ENCODE peak calls at places on chromosome 14, in eight cellular contexts. Y, X, N, L, W, T, Q and I are unnamed samples.
A peak's percentile ranks its signal among the peaks of the same experiment; 100 is the strongest.

GRCh38 chr14:68328509-68328908 is 464.4 kb downstream of the ZFP36L1 start:
- DNase-seq in Y (no peak), X (no peak), N (no peak), L (no peak), W (no peak), T (no peak), Q (no peak), I (no peak)

GRCh38 chr14:44162197-44162596 is 344.9 kb downstream of the FSCB start:
- DNase-seq in Y (no peak), X (no peak), N (no peak), L (no peak), W (no peak), T (no peak), Q (no peak), I (no peak)

GRCh38 chr14:54220122-54220691 is 176.6 kb upstream of the CDKN3 start:
- DNase-seq in Y (peak; percentile 25), X (no peak), N (no peak), L (peak; percentile 32), W (no peak), T (no peak), Q (peak; percentile 19), I (no peak)

GRCh38 chr14:84098261-84098660 is 1431.7 kb upstream of the FLRT2 start:
- DNase-seq in Y (no peak), X (peak; percentile 53), N (no peak), L (no peak), W (no peak), T (no peak), Q (no peak), I (no peak)

GRCh38 chr14:36944307-36945010 is 227.9 kb downstream of the SLC25A21 start:
- DNase-seq in Y (no peak), X (peak; percentile 79), N (peak; percentile 40), L (no peak), W (peak; percentile 24), T (no peak), Q (no peak), I (no peak)

GRCh38 chr14:70744631-70745030 is 64.7 kb downstream of the MAP3K9 start:
- DNase-seq in Y (no peak), X (no peak), N (no peak), L (no peak), W (no peak), T (no peak), Q (no peak), I (no peak)

GRCh38 chr14:36424478-36425102 is 95.4 kb downstream of the NKX2-1 start:
- DNase-seq in Y (no peak), X (no peak), N (no peak), L (no peak), W (no peak), T (no peak), Q (no peak), I (no peak)

GRCh38 chr14:68677476-68677875 is 115.4 kb downstream of the ZFP36L1 start:
- DNase-seq in Y (no peak), X (no peak), N (no peak), L (no peak), W (no peak), T (no peak), Q (no peak), I (no peak)

GRCh38 chr14:42028607-42029006 is 421.9 kb downstream of the LRFN5 start:
- DNase-seq in Y (no peak), X (no peak), N (no peak), L (no peak), W (no peak), T (no peak), Q (no peak), I (no peak)

GRCh38 chr14:102471921-102472814 is 37.4 kb downstream of the ANKRD9 start:
- DNase-seq in Y (no peak), X (no peak), N (no peak), L (no peak), W (no peak), T (no peak), Q (no peak), I (no peak)

GRCh38 chr14:89185919-89186849 is 230.8 kb downstream of the FOXN3 start:
- DNase-seq in Y (no peak), X (peak; percentile 97), N (peak; percentile 49), L (no peak), W (peak; percentile 41), T (peak; percentile 73), Q (no peak), I (peak; percentile 46)

GRCh38 chr14:91399868-91400640 is 17.6 kb downstream of the CCDC88C start:
- DNase-seq in Y (no peak), X (no peak), N (no peak), L (no peak), W (no peak), T (no peak), Q (no peak), I (no peak)

GRCh38 chr14:40164083-40164482 is 731.9 kb upstream of the FBXO33 start:
- DNase-seq in Y (no peak), X (peak; percentile 93), N (no peak), L (no peak), W (no peak), T (no peak), Q (no peak), I (no peak)

GRCh38 chr14:72604133-72604532 is 289.8 kb downstream of the DPF3 start:
- DNase-seq in Y (no peak), X (no peak), N (no peak), L (no peak), W (no peak), T (no peak), Q (no peak), I (no peak)

GRCh38 chr14:90547250-90547649 is 150.4 kb downstream of the CALM1 start:
- DNase-seq in Y (no peak), X (no peak), N (no peak), L (no peak), W (no peak), T (no peak), Q (no peak), I (no peak)

GRCh38 chr14:106347291-106347778 is 821.0 kb downstream of the TMEM121 start:
- DNase-seq in Y (no peak), X (no peak), N (no peak), L (no peak), W (no peak), T (no peak), Q (no peak), I (no peak)

GRCh38 chr14:69043007-69043444 is 63.9 kb upstream of the ACTN1 start:
- DNase-seq in Y (peak; percentile 36), X (no peak), N (no peak), L (peak; percentile 56), W (no peak), T (no peak), Q (no peak), I (no peak)

GRCh38 chr14:104150201-104151027 is 12.0 kb downstream of the KIF26A start:
- DNase-seq in Y (peak; percentile 41), X (no peak), N (peak; percentile 48), L (peak; percentile 66), W (no peak), T (no peak), Q (no peak), I (no peak)

GRCh38 chr14:97388408-97388807 is 591.2 kb downstream of the VRK1 start:
- DNase-seq in Y (no peak), X (no peak), N (no peak), L (no peak), W (no peak), T (no peak), Q (no peak), I (no peak)

GRCh38 chr14:35829449-35829848 is 3.3 kb downstream of the BRMS1L start:
- DNase-seq in Y (no peak), X (peak; percentile 37), N (no peak), L (no peak), W (no peak), T (no peak), Q (no peak), I (no peak)

GRCh38 chr14:95562892-95563685 is 28.2 kb downstream of the GLRX5 start:
- DNase-seq in Y (no peak), X (no peak), N (peak; percentile 32), L (peak; percentile 37), W (no peak), T (no peak), Q (peak; percentile 42), I (no peak)

GRCh38 chr14:39268393-39268792 is 34.7 kb downstream of the MIA2 start:
- DNase-seq in Y (no peak), X (peak; percentile 16), N (no peak), L (no peak), W (no peak), T (no peak), Q (no peak), I (no peak)

GRCh38 chr14:68460541-68460940 is 332.3 kb downstream of the ZFP36L1 start:
- DNase-seq in Y (no peak), X (no peak), N (no peak), L (no peak), W (no peak), T (no peak), Q (peak; percentile 24), I (no peak)

DNA sequence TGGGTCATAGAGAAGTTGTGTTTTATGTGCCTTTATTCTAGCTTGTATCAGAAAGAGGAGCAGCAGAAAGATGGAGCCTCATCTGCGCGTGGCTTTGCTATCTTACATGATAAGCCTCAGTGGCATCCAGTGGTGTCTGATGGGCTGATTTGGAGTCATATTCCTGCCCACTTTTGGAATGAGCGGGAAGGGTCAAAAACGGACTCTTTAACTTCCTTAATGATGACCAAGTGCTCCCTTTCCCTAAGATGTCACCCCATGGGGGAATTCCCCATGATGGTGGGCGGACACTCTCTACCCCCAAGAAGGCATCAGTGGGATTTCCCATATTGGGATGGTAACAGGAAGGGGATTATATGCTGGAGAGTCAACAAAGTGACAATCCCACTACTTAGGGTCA is 110.9 kb downstream of the GPATCH2L start:
- DNase-seq in Y (no peak), X (no peak), N (no peak), L (no peak), W (no peak), T (no peak), Q (no peak), I (no peak)
- H3K4me3 ChIP-seq in Y (no peak overlapping the region), X (no peak overlapping the region), N (no peak overlapping the region), L (no peak overlapping the region), W (no peak overlapping the region), T (no peak overlapping the region), Q (no peak overlapping the region), I (no peak overlapping the region)

GRCh38 chr14:64040044-64040443 is 187.2 kb downstream of the SYNE2 start:
- DNase-seq in Y (no peak), X (peak; percentile 37), N (no peak), L (no peak), W (peak; percentile 10), T (no peak), Q (peak; percentile 28), I (peak; percentile 7)
- TF ChIP-seq CTCF in Y (peak; percentile 28), X (peak; percentile 76), N (no peak), L (no peak), W (peak; percentile 60), T (peak; percentile 28), Q (no peak), I (peak; percentile 32)

DNA sequence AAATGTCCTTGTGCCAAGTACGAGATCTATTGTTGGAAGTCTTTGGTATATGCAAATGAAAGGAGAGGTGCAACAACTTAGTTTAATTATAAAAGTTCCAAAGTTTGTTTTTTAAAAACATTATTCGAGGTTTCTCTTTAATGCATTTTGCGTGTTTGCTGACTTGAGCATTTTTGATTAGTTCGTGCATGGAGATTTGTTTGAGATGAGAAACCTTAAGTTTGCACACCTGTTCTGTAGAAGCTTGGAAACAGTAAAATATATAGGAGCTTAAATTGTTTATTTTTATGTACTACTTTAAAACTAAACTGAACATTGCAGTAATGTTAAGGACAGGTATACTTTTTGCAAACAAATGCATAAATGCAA is 2.3 kb downstream of the HSPA2 start:
- DNase-seq in Y (no peak), X (no peak), N (no peak), L (no peak), W (no peak), T (no peak), Q (no peak), I (no peak)
- H3K4me3 ChIP-seq in Y (peak overlapping the region; percentile 75), X (peak overlapping the region; percentile 19), N (peak overlapping the region; percentile 12), L (peak overlapping the region; percentile 65), W (peak overlapping the region; percentile 62), T (no peak overlapping the region), Q (no peak overlapping the region), I (peak overlapping the region; percentile 61)

GRCh38 chr14:78637903-78638302 is 467.7 kb downstream of the NRXN3 start:
- DNase-seq in Y (no peak), X (no peak), N (no peak), L (no peak), W (no peak), T (no peak), Q (no peak), I (no peak)
- TF ChIP-seq CTCF in Y (no peak), X (no peak), N (no peak), L (no peak), W (no peak), T (no peak), Q (no peak), I (no peak)